ENCODE peak calls at places on chromosome X, in six cellular contexts. O, S, N, J, M and Z are unnamed samples.

GRCh38 chrX:20739038-20739745 is 472.5 kb upstream of the RPS6KA3 start:
- DNase-seq in J (no peak), N (no peak), M (no peak), O (no peak), S (no peak), Z (no peak)

GRCh38 chrX:314049-314448 is 4.5 kb downstream of the GTPBP6 start:
- DNase-seq in N (no peak), O (no peak), J (no peak), S (no peak), M (no peak), Z (no peak)

GRCh38 chrX:50211510-50211909 is 6.9 kb downstream of the CCNB3 start:
- DNase-seq in M (peak), O (peak), J (no peak), S (peak), N (peak), Z (no peak)

GRCh38 chrX:39890807-39891206 is 207.0 kb downstream of the BCOR start:
- DNase-seq in S (no peak), O (no peak), N (no peak), J (peak), M (no peak), Z (no peak)

GRCh38 chrX:2967584-2967983 is 38.4 kb upstream of the ARSD start:
- DNase-seq in J (no peak), M (no peak), S (no peak), O (no peak), N (no peak), Z (no peak)

GRCh38 chrX:24090300-24091200 is 35.8 kb downstream of the EIF2S3 start:
- DNase-seq in O (no peak), J (peak), M (no peak), N (no peak), S (no peak), Z (no peak)

GRCh38 chrX:50100188-50100587 is 100.6 kb downstream of the AKAP4 start:
- DNase-seq in M (peak), S (no peak), J (no peak), O (no peak), N (peak), Z (no peak)

GRCh38 chrX:40084471-40084870 is 13.3 kb downstream of the BCOR start:
- DNase-seq in J (no peak), S (no peak), M (no peak), N (no peak), O (no peak), Z (no peak)

GRCh38 chrX:131728295-131729145 is 184.6 kb downstream of the OR13H1 start:
- DNase-seq in S (peak), M (peak), O (peak), N (no peak), J (no peak), Z (no peak)

GRCh38 chrX:109902665-109903064 is 100.2 kb upstream of the TMEM164 start:
- DNase-seq in O (no peak), S (peak), N (peak), M (peak), J (no peak), Z (no peak)

GRCh38 chrX:102517331-102517730 is 792 bp upstream of the TMSB15A start:
- DNase-seq in N (peak), S (peak), M (peak), O (peak), J (no peak), Z (no peak)